ENCODE peak calls at places on chromosomes 1 and 21, in eight cellular contexts. F is left colon, K is H9, L is iPS-NIHi11, Z is activated T-helper 1 cell treated with Interleukin-2 at 50 U/mL for 16 hours, M is pancreas, P is NCI-H748 treated with DMSO at 0.1 percent for 48 hours, Y is NCI-H1105 treated with DMSO at 0.1 percent for 48 hours. X is an unnamed sample.
A peak's percentile ranks its signal among the peaks of the same experiment; 100 is the strongest.

GRCh38 chr1:4963251-4963650 is 308.8 kb downstream of the AJAP1 start:
- DNase-seq in F (no peak), L (no peak), Z (no peak), M (no peak), P (no peak), Y (no peak), K (no peak), X (no peak)

GRCh38 chr1:71311396-71311795 is 230.6 kb upstream of the ZRANB2 start:
- DNase-seq in L (no peak), F (no peak), Y (no peak), P (no peak), Z (no peak), K (no peak), M (no peak), X (no peak)

GRCh38 chr1:9155879-9156278 is 27.0 kb upstream of the GPR157 start:
- DNase-seq in M (no peak), K (no peak), P (no peak), L (no peak), Z (no peak), Y (no peak), F (no peak), X (no peak)

GRCh38 chr1:162310337-162310736 is 66.3 kb downstream of the SPATA46 start:
- DNase-seq in F (no peak), L (no peak), K (no peak), M (no peak), P (no peak), Y (no peak), Z (no peak), X (no peak)

GRCh38 chr1:12177999-12178441 is 11.2 kb downstream of the TNFRSF1B start:
- DNase-seq in Y (peak; percentile 86), Z (peak; percentile 87), L (peak; percentile 55), F (no peak), K (peak; percentile 46), P (no peak), M (no peak), X (no peak)

GRCh38 chr1:82319526-82319925 is 518.8 kb downstream of the ADGRL2 start:
- DNase-seq in Z (no peak), M (no peak), P (no peak), F (no peak), K (no peak), L (no peak), Y (no peak), X (no peak)

GRCh38 chr1:20603473-20604464 is 14.9 kb downstream of the CDA start:
- DNase-seq in P (no peak), Z (no peak), M (no peak), Y (no peak), F (no peak), L (no peak), K (no peak), X (no peak)

GRCh38 chr1:21921100-21921875 is 15.8 kb downstream of the HSPG2 start:
- DNase-seq in M (no peak), Y (no peak), P (no peak), L (no peak), F (no peak), Z (no peak), K (no peak), X (no peak)

GRCh38 chr1:110686188-110686587 is 11.4 kb upstream of the KCNA3 start:
- DNase-seq in Y (no peak), F (no peak), L (no peak), Z (peak; percentile 10), P (no peak), K (no peak), M (no peak), X (no peak)

GRCh38 chr21:32155226-32155625 is 123.6 kb downstream of the MIS18A start:
- DNase-seq in M (no peak), L (no peak), Y (no peak), F (no peak), P (no peak), Z (no peak), K (no peak), X (no peak)

GRCh38 chr1:94621392-94621791 is 79.8 kb upstream of the F3 start:
- DNase-seq in M (peak; percentile 36), K (no peak), P (no peak), Y (peak; percentile 44), F (peak; percentile 78), Z (no peak), L (no peak), X (no peak)

GRCh38 chr1:206117151-206117948 is at the start of gene AVPR1B:
- DNase-seq in M (peak; percentile 28), L (peak; percentile 70), P (peak; percentile 29), Y (peak; percentile 86), K (peak; percentile 74), F (no peak), Z (no peak), X (peak; percentile 75)

GRCh38 chr1:238690415-238690814 is 696.0 kb upstream of the CHRM3 start:
- DNase-seq in Y (no peak), M (no peak), K (no peak), F (no peak), P (no peak), Z (no peak), L (no peak), X (no peak)

X was measured in neural progenitor cell.